ENCODE peak calls at places on chromosome 10, in nine cellular contexts. Q is uterus, T is left lung, I is neural progenitor cell, B is fibroblast of lung, E is colonic mucosa, X is GM20000, O is HFFc6, V is astrocyte of the spinal cord. Z is an unnamed sample.

GRCh38 chr10:67836491-67836890 is 1.5 kb downstream of the DNAJC12 start:
- DNase-seq in V (no peak), X (no peak), Q (no peak), T (no peak), I (no peak), O (no peak), B (no peak), E (no peak), Z (no peak)

GRCh38 chr10:43923328-43923727 is 274.6 kb upstream of the ZNF32 start:
- DNase-seq in Q (no peak), B (no peak), T (no peak), I (no peak), E (no peak), O (no peak), V (no peak), X (no peak), Z (no peak)

GRCh38 chr10:86346794-86347665 is 19.6 kb downstream of the GRID1 start:
- DNase-seq in I (peak), Q (no peak), B (no peak), O (no peak), X (no peak), T (no peak), V (no peak), E (no peak), Z (no peak)

GRCh38 chr10:7258948-7259523 is 151.8 kb downstream of the SFMBT2 start:
- DNase-seq in V (peak), X (peak), O (no peak), Q (no peak), T (no peak), B (no peak), E (no peak), I (no peak), Z (peak)

GRCh38 chr10:30114871-30115270 is 55.5 kb upstream of the JCAD start:
- DNase-seq in V (peak), B (peak), I (peak), O (no peak), E (no peak), T (no peak), X (no peak), Q (no peak), Z (no peak)

GRCh38 chr10:930415-931325 is 835 bp downstream of the LARP4B start:
- DNase-seq in I (peak), O (peak), V (peak), B (peak), Q (peak), T (peak), X (peak), E (peak), Z (no peak)

GRCh38 chr10:1434912-1435692 is 302.2 kb downstream of the ADARB2 start:
- DNase-seq in X (no peak), E (no peak), B (no peak), V (no peak), I (peak), T (no peak), O (no peak), Q (no peak), Z (no peak)

GRCh38 chr10:1572519-1573333 is 164.6 kb downstream of the ADARB2 start:
- DNase-seq in Q (no peak), V (no peak), E (no peak), T (no peak), O (no peak), B (no peak), X (no peak), I (no peak), Z (no peak)

GRCh38 chr10:103278862-103279298 is 1.9 kb downstream of the INA start:
- DNase-seq in E (peak), V (peak), B (peak), X (peak), O (no peak), T (no peak), Q (peak), I (peak), Z (peak)

GRCh38 chr10:103276251-103276936 is 544 bp upstream of the INA start:
- DNase-seq in V (no peak), B (no peak), T (no peak), Q (no peak), X (peak), I (peak), E (no peak), O (no peak), Z (no peak)

GRCh38 chr10:103278424-103278823 is 1.5 kb downstream of the INA start:
- DNase-seq in V (no peak), T (no peak), E (no peak), B (no peak), O (no peak), I (no peak), Q (no peak), X (peak), Z (no peak)

GRCh38 chr10:103277713-103278299 is 868 bp downstream of the INA start:
- DNase-seq in B (no peak), O (no peak), E (no peak), X (peak), T (peak), I (peak), V (no peak), Q (no peak), Z (no peak)

DNA sequence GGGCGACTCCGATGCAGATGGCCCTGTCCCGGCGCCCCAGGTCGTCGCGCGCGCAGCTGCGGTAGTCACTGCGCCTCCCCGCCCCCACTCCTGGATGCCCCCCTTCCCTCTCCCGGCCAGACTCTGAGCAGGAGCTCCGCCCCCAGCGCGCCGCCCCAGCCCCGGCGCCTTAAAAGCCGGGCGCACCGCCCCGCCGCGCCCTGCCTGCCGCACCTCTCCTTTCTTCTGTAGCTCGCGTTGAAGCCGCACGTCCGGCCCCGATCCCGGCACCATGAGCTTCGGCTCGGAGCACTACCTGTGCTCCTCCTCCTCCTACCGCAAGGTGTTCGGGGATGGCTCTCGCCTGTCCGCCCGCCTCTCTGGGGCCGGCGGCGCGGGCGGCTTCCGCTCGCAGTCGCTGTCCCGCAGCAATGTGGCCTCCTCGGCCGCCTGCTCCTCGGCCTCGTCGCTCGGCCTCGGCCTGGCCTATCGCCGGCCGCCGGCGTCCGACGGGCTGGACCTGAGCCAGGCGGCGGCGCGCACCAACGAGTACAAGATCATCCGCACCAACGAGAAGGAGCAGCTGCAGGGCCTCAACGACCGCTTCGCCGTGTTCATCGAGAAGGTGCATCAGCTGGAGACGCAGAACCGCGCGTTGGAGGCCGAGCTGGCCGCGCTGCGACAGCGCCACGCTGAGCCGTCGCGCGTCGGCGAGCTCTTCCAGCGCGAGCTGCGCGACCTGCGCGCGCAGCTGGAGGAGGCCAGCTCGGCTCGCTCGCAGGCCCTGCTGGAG is at the start of gene INA:
- DNase-seq in B (peak), T (no peak), Q (no peak), X (peak), O (no peak), E (no peak), V (peak), I (peak), Z (peak)
- TF ChIP-seq CTCF in B (no peak), T (no peak), Q (no peak), X (no peak), O (no peak), E (no peak), V (no peak), I (peak), Z (peak)

GRCh38 chr10:104197364-104197763 is 34.8 kb downstream of the CFAP43 start:
- DNase-seq in T (no peak), V (no peak), Q (no peak), I (no peak), E (no peak), X (no peak), O (no peak), B (no peak), Z (no peak)
- TF ChIP-seq CTCF in T (no peak), V (no peak), Q (no peak), I (no peak), E (no peak), X (no peak), O (no peak), B (no peak), Z (no peak)

DNA sequence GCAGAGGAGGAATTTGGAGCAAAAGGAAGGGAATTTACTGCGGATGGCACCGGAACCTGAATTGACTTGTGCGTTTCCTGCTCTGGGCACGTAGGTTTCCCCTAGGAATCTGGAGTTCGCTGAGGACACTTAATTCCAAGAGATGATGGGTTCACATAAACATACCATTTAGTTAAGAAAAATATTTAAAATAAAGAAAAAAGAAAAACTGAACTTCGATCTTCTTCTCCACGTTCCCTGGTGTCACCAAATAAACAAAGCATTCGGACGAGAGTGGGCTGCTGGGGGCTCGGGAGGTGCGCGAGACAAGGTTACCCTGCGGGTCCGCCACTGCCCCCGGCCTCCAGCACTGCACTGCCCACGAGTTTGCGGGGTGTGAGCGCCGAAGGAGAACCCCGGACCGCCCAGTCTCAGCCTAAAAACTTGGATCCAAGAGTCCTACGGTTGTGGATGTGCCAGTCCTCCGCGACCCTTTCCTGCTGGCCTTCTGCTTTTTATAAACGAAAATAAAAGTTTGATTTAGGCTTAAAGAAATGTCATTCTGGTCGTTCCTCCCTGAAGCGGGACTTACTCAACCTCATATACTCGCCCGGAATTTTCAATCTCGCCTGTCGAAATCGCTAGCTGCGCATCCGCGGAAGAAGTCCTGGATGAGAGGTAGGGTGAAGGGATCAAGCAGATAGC is 30.3 kb downstream of the SKIDA1 start:
- DNase-seq in V (peak), T (no peak), B (peak), Q (peak), X (peak), O (no peak), E (no peak), I (no peak), Z (peak)
- TF ChIP-seq CTCF in V (no peak), T (no peak), B (no peak), Q (no peak), X (no peak), O (no peak), E (no peak), I (no peak), Z (no peak)

DNA sequence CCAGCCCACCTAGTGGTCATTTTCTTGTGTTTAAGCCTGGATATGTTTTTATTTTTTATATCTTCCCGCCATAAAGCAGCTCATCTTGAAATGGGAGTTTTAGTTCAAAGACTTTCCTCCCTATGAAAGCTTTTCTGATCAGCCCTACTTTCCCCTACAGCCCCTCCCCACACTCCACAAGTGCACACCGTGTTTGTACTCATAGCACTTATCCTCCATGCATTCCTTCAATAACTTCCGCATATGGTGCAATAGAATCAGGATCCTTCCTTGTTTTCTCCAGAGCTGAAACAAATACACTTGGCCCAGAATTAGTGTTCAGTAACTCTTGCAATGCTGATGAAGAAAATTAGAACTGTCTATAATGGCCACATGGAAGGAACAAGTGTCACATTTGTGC is 235.9 kb downstream of the KCNMA1 start:
- DNase-seq in X (no peak), O (no peak), V (no peak), Q (no peak), I (no peak), E (no peak), T (no peak), B (no peak), Z (no peak)
- TF ChIP-seq CTCF in X (no peak), O (peak), V (no peak), Q (no peak), I (no peak), E (no peak), T (no peak), B (no peak), Z (no peak)